ENCODE peak calls at places on chromosome 18, in four cellular contexts. D, Y, Q and G are unnamed samples.

GRCh38 chr18:67123901-67124300 is 392.6 kb downstream of the DSEL start:
- DNase-seq in D (no peak), Y (no peak), Q (no peak), G (no peak)

GRCh38 chr18:3411854-3412268 is 38.1 kb upstream of the TGIF1 start:
- DNase-seq in D (peak; percentile 45), Y (peak; percentile 91), Q (no peak), G (peak; percentile 26)

GRCh38 chr18:21112543-21113105 is 1.0 kb upstream of the ROCK1 start:
- DNase-seq in D (no peak), Y (no peak), Q (no peak), G (peak; percentile 22)

GRCh38 chr18:49640741-49641140 is 78.9 kb downstream of the LIPG start:
- DNase-seq in D (no peak), Y (no peak), Q (no peak), G (no peak)

GRCh38 chr18:26468931-26469340 is 79.4 kb downstream of the KCTD1 start:
- DNase-seq in D (peak; percentile 76), Y (no peak), Q (no peak), G (peak; percentile 72)

GRCh38 chr18:79511271-79511670 is 115.5 kb downstream of the NFATC1 start:
- DNase-seq in D (peak; percentile 12), Y (no peak), Q (no peak), G (no peak)

GRCh38 chr18:42028232-42028832 is 73.3 kb downstream of the PIK3C3 start:
- DNase-seq in D (no peak), Y (no peak), Q (no peak), G (peak; percentile 18)

GRCh38 chr18:3088444-3088843 is 75.5 kb upstream of the LPIN2 start:
- DNase-seq in D (no peak), Y (peak; percentile 28), Q (no peak), G (no peak)

GRCh38 chr18:68181956-68182355 is 533.0 kb downstream of the TMX3 start:
- DNase-seq in D (no peak), Y (no peak), Q (no peak), G (no peak)

GRCh38 chr18:33578371-33579146 is 540 bp downstream of the ASXL3 start:
- DNase-seq in D (peak; percentile 30), Y (no peak), Q (no peak), G (peak; percentile 10)

GRCh38 chr18:22921762-22922161 is 11.4 kb upstream of the RBBP8 start:
- DNase-seq in D (no peak), Y (no peak), Q (no peak), G (no peak)

GRCh38 chr18:43277164-43277600 is at the start of gene SYT4:
- DNase-seq in D (peak; percentile 91), Y (peak; percentile 30), Q (peak; percentile 66), G (peak; percentile 96)

GRCh38 chr18:12438257-12438656 is 30.5 kb downstream of the PRELID3A start:
- DNase-seq in D (no peak), Y (no peak), Q (no peak), G (no peak)

GRCh38 chr18:57249896-57250295 is 102.5 kb upstream of the ST8SIA3 start:
- DNase-seq in D (no peak), Y (no peak), Q (no peak), G (no peak)

GRCh38 chr18:56995579-56996194 is 151.2 kb upstream of the BOD1L2 start:
- DNase-seq in D (no peak), Y (no peak), Q (no peak), G (peak; percentile 35)

GRCh38 chr18:9806905-9807304 is 78.9 kb upstream of the TXNDC2 start:
- DNase-seq in D (no peak), Y (no peak), Q (no peak), G (no peak)

GRCh38 chr18:35458677-35459441 is 38.9 kb downstream of the INO80C start:
- DNase-seq in D (peak; percentile 83), Y (peak; percentile 98), Q (peak; percentile 25), G (peak; percentile 94)

GRCh38 chr18:57624988-57625387 is 3.4 kb upstream of the NARS1 start:
- DNase-seq in D (no peak), Y (no peak), Q (no peak), G (peak; percentile 21)

GRCh38 chr18:68642003-68642402 is 72.9 kb downstream of the TMX3 start:
- DNase-seq in D (no peak), Y (no peak), Q (no peak), G (no peak)

GRCh38 chr18:59899298-59900221 is at the start of gene PMAIP1:
- DNase-seq in D (peak; percentile 96), Y (peak; percentile 80), Q (peak; percentile 78), G (peak; percentile 97)

GRCh38 chr18:59898609-59899297 is 1.0 kb upstream of the PMAIP1 start:
- DNase-seq in D (peak; percentile 35), Y (no peak), Q (no peak), G (no peak)

GRCh38 chr18:59900222-59901128 is 679 bp downstream of the PMAIP1 start:
- DNase-seq in D (peak; percentile 62), Y (no peak), Q (no peak), G (peak; percentile 87)

GRCh38 chr18:59897321-59897954 is 2.4 kb upstream of the PMAIP1 start:
- DNase-seq in D (peak; percentile 48), Y (no peak), Q (no peak), G (peak; percentile 66)

DNA sequence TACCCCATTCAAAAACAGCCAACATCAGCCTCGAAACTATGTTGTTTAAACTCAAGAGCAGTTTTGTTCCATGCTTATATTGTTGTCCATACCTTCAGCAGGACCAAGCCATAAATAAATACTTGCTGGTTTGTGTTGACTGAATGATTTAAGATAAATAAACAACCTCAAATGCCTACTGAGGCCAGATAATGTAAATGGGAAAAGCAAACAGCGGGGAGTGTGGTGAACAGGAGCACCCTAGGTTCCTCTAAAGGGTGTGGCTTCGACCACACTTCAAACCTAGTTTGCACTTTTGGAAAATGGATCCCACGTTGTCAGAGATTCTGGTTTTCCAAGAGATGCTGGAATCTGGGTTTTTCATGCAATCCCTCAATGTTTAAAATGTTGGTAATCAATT is 1.7 kb upstream of the PMAIP1 start:
- DNase-seq in D (no peak), Y (no peak), Q (no peak), G (no peak)
- H2BK5ac ChIP-seq in D (no peak overlapping the region), Y (no peak overlapping the region), Q (no peak overlapping the region), G (no peak overlapping the region)

GRCh38 chr18:50982086-50982801 is 14.4 kb downstream of the ELAC1 start:
- DNase-seq in D (no peak), Y (no peak), Q (no peak), G (no peak)
- H3K79me2 ChIP-seq in D (no peaks in the 10 kb centered on the region), Y (peaks cover 2% of the 10 kb centered on the region), Q (no peaks in the 10 kb centered on the region), G (no peaks in the 10 kb centered on the region)

DNA sequence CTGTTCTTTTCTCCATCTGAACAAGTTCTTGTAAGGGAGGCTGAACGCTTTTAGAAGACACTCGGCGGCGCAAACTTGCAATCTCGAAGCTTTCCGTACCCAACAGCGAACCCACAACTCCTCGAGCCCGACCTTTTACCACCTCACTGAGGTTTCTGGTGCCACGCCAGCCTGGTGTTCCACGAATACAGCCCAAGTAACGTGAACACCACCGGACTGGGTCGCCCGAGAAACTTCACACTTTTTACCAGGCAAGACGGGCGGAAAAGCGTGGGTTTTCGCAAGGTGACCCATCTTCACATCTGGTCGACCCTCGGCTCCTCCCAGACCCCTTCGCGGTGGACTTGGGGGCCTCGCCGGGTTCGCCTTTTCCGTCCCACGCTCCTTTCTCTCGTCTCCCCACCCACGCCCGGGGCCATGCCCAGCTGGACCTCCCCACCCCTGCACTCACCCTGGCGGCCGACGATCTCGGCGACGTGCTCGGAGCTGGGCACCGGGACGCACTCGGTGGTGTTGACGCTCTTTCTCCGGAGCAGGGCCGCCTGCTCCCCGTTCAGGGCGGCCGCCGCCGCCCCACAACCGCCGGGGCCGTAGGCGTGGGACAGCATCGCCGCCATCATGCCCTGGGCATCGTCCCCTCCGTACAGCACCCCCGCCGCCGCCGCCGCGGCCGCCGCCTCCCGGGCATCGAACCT is 1.2 kb downstream of the MEX3C start:
- DNase-seq in D (no peak), Y (no peak), Q (no peak), G (no peak)
- H4K8ac ChIP-seq in D (no peak overlapping the region), Y (peak overlapping the region; percentile 96), Q (peak overlapping the region; percentile 94), G (no peak overlapping the region)

GRCh38 chr18:46393961-46394360 is 263.1 kb downstream of the LOXHD1 start:
- DNase-seq in D (no peak), Y (no peak), Q (no peak), G (no peak)
- H2BK5ac ChIP-seq in D (no peak overlapping the region), Y (no peak overlapping the region), Q (no peak overlapping the region), G (no peak overlapping the region)

GRCh38 chr18:70290482-70291294 is 1.8 kb downstream of the SOCS6 start:
- DNase-seq in D (no peak), Y (no peak), Q (no peak), G (no peak)

GRCh38 chr18:70291295-70291574 is 2.4 kb downstream of the SOCS6 start:
- DNase-seq in D (no peak), Y (no peak), Q (no peak), G (no peak)

GRCh38 chr18:70288851-70289328 is at the start of gene SOCS6:
- DNase-seq in D (peak; percentile 57), Y (peak; percentile 43), Q (no peak), G (peak; percentile 79)

GRCh38 chr18:70288171-70288850 is 534 bp upstream of the SOCS6 start:
- DNase-seq in D (peak; percentile 45), Y (peak; percentile 48), Q (no peak), G (peak; percentile 57)

DNA sequence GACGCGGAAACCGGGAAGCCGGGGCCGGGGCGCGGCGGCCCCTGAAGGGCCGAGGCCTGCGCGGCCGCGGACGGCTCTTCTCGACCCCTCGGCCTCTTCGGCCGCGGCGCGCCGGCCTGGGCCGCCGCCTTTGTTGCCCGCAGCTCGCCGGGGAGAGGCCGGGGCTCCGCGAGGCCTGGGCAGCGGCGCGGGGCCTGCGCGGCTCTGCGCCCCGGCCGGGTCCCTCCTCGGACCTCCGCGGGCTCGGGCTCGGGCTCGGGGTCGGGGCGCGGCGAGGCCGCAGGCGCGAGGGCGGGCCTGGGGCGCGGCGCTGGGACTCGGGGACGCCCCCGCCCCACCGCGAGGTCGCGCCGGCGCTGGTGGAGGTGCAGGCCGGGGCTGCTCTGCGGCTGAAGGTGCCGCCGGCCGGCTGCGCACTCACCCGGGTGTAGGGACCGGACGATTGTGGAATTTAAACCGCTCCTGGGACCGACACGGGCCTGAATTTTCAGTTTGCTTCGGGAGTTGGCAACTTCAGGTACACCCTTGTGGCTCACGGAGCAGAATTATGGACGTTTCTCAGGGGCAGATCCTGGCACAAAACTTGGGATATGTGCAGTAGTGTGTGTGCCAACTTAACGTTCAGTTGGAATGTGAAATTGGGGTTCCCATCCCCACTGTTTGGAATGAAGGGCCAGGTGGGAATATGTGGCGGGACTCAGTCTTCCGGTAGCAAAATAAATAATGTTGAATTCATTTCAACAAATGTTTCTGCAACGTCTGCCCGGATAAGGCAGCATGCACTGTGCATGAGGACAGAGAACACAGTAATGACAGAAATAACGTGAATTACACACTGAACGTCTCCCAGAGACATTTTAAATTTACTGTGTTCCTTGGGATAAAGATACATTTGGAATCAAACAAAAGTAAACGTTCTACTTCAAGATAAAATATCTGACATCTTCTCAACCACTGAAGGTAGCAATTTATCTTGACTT is 796 bp downstream of the SOCS6 start:
- DNase-seq in D (peak; percentile 43), Y (peak; percentile 31), Q (no peak), G (peak; percentile 62)
- H3K79me2 ChIP-seq in D (peaks cover 32% of the 10 kb centered on the region), Y (peaks cover 35% of the 10 kb centered on the region), Q (peaks cover 22% of the 10 kb centered on the region), G (peaks cover 43% of the 10 kb centered on the region)

GRCh38 chr18:62751341-62751821 is 36.0 kb downstream of the PHLPP1 start:
- DNase-seq in D (peak; percentile 75), Y (no peak), Q (peak; percentile 68), G (peak; percentile 93)

GRCh38 chr18:62751977-62752376 is 36.6 kb downstream of the PHLPP1 start:
- DNase-seq in D (no peak), Y (no peak), Q (no peak), G (no peak)

GRCh38 chr18:62755946-62756345 is 40.6 kb downstream of the PHLPP1 start:
- DNase-seq in D (no peak), Y (no peak), Q (no peak), G (no peak)

GRCh38 chr18:62755454-62755853 is 40.1 kb downstream of the PHLPP1 start:
- DNase-seq in D (no peak), Y (no peak), Q (no peak), G (no peak)

GRCh38 chr18:62754026-62754425 is 38.7 kb downstream of the PHLPP1 start:
- DNase-seq in D (no peak), Y (no peak), Q (no peak), G (no peak)
- H4K8ac ChIP-seq in D (no peak overlapping the region), Y (no peak overlapping the region), Q (no peak overlapping the region), G (no peak overlapping the region)